ENCODE peak calls at places on chromosomes 7 and 10, in seven cellular contexts. X is IMR-90, M is ovary, I is MM.1S, P is keratinocyte, T is AG09319, G is nephron progenitor cell. E is an unnamed sample.
A peak's percentile ranks its signal among the peaks of the same experiment; 100 is the strongest.

GRCh38 chr10:43892062-43892765 is 243.5 kb upstream of the ZNF32 start:
- DNase-seq in G (peak; percentile 35), X (peak; percentile 50), I (no peak), M (no peak), T (no peak), P (no peak), E (no peak)

GRCh38 chr10:91682912-91683311 is 50.0 kb upstream of the PPP1R3C start:
- DNase-seq in X (peak; percentile 12), P (no peak), G (no peak), T (no peak), I (no peak), M (no peak), E (no peak)

GRCh38 chr10:102434251-102434913 is 2.0 kb upstream of the CUEDC2 start:
- DNase-seq in T (no peak), P (no peak), I (no peak), X (peak; percentile 64), M (no peak), G (peak; percentile 26), E (no peak)

GRCh38 chr7:25288536-25289283 is 60.4 kb upstream of the NPVF start:
- DNase-seq in G (no peak), P (no peak), I (no peak), T (no peak), M (no peak), X (no peak), E (no peak)

GRCh38 chr7:82605247-82605864 is 161.8 kb upstream of the CACNA2D1 start:
- DNase-seq in X (peak; percentile 46), P (peak; percentile 1), I (peak; percentile 38), T (no peak), M (no peak), G (peak; percentile 46), E (peak; percentile 29)

GRCh38 chr7:121278120-121279021 is 50.4 kb upstream of the WNT16 start:
- DNase-seq in P (no peak), T (no peak), G (no peak), M (no peak), X (peak; percentile 76), I (peak; percentile 94), E (no peak)

GRCh38 chr7:2956526-2957368 is 86.9 kb downstream of the CARD11 start:
- DNase-seq in M (no peak), G (no peak), I (no peak), P (peak; percentile 76), T (no peak), X (peak; percentile 67), E (no peak)

GRCh38 chr7:44460325-44460724 is 30.1 kb downstream of the NUDCD3 start:
- DNase-seq in G (no peak), T (no peak), P (no peak), X (no peak), I (peak; percentile 91), M (no peak), E (no peak)

GRCh38 chr7:148697256-148697841 is 1.4 kb upstream of the CUL1 start:
- DNase-seq in P (no peak), T (no peak), M (peak; percentile 54), G (no peak), I (no peak), X (peak; percentile 63), E (no peak)

GRCh38 chr10:62502995-62503613 is 128.9 kb downstream of the ZNF365 start:
- DNase-seq in T (no peak), X (no peak), M (no peak), G (no peak), P (no peak), I (no peak), E (no peak)

GRCh38 chr7:35185908-35186731 is 67.8 kb downstream of the TBX20 start:
- DNase-seq in T (no peak), X (peak; percentile 8), P (no peak), M (no peak), I (no peak), G (peak; percentile 67), E (peak; percentile 67)

GRCh38 chr10:77049896-77050295 is 587.7 kb downstream of the KCNMA1 start:
- DNase-seq in M (no peak), T (no peak), G (no peak), P (no peak), I (no peak), X (peak; percentile 55), E (no peak)

GRCh38 chr10:76112826-76113150 is 681.4 kb downstream of the LRMDA start:
- DNase-seq in X (no peak), M (no peak), G (no peak), T (no peak), I (no peak), P (no peak), E (no peak)

GRCh38 chr10:61633665-61634064 is 29.1 kb upstream of the CABCOCO1 start:
- DNase-seq in I (no peak), G (no peak), X (peak; percentile 68), T (no peak), M (no peak), P (no peak), E (no peak)

GRCh38 chr7:23767514-23767913 is 57.5 kb downstream of the STK31 start:
- DNase-seq in T (no peak), X (no peak), M (no peak), P (no peak), I (no peak), G (no peak), E (no peak)
- TF ChIP-seq CTCF in T (no peak), X (no peak), M (no peak), P (no peak), I (no peak), G (no peak), E (no peak)

DNA sequence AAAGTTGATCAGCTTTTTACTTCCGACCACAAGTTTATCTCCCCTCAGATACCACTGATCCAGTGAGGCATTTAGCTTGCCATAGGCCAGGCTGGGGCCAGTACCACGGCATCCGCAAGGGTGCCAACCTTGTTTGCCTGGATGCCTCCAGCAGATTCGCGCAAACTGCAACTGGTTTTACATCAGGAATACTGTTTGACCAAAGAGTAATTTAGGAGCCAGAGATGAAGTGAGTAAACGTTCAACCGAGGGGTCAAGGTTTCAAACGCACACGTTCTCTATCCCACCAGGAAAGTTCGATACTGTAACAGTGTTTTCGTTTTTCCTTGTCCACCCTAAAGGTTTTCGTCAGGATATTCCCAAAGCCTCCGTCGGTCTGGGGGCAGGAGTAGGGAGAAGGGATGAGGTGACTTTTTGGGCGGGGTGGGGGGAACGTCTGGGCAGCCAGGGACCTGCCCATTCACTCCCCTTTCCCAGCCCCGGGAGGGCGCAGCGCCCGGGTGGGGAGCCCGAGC is at the start of gene MDFIC:
- DNase-seq in X (no peak), T (no peak), M (peak; percentile 44), P (no peak), I (no peak), G (peak; percentile 13), E (no peak)
- TF ChIP-seq CTCF in X (no peak), T (no peak), M (no peak), P (no peak), I (peak; percentile 16), G (no peak), E (no peak)

DNA sequence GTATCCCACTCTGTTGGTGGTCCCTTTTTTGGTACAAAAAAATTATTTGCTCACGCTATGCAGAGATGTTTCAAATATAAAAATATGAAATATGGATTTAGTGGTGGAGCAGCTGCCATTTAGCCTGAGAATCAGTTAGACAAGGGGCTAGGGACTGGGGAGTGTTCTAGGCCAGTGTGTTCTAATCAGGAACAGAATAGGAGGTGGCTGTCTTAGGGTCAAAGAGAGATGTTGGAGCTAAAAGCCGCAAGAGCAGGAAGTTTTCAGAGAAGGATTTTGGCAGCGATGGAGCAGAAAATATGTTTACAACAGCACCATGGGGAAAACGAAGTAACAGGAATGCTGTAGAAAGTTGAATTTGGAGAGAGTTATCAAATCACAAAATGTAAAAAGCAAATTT is 314.0 kb upstream of the SEMA3A start:
- DNase-seq in X (no peak), M (no peak), G (no peak), P (no peak), I (no peak), T (no peak), E (no peak)
- TF ChIP-seq CTCF in X (no peak), M (no peak), G (no peak), P (no peak), I (no peak), T (no peak), E (no peak)

GRCh38 chr7:157442993-157443831 is 106.4 kb downstream of the DNAJB6 start:
- DNase-seq in M (no peak), P (no peak), T (no peak), X (no peak), G (no peak), I (no peak), E (no peak)
- TF ChIP-seq CTCF in M (no peak), P (no peak), T (no peak), X (no peak), G (no peak), I (no peak), E (no peak)

DNA sequence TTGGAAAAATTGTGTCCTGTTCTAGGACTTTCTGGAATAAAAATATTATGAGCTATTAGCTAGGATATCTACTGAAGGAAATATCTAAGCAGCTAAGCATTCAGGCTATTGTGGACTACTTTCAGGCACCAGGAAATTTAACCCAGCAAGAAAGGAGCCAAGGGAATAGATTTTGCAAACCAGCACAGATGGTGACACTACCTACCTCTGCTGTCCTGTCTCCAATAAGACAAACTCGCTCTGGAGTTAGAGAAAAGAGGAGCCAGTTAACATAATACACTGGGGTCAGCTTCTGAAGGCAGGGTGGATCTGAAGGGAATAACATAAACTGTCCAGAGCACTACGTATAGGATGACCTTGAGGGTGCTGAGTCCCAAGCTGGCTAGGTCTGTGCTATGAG is 223.7 kb upstream of the PRSS58 start:
- DNase-seq in M (no peak), I (peak; percentile 38), T (no peak), P (no peak), G (no peak), X (peak; percentile 53), E (no peak)
- TF ChIP-seq CTCF in M (no peak), I (peak; percentile 38), T (peak; percentile 44), P (peak; percentile 18), G (no peak), X (peak; percentile 54), E (no peak)

DNA sequence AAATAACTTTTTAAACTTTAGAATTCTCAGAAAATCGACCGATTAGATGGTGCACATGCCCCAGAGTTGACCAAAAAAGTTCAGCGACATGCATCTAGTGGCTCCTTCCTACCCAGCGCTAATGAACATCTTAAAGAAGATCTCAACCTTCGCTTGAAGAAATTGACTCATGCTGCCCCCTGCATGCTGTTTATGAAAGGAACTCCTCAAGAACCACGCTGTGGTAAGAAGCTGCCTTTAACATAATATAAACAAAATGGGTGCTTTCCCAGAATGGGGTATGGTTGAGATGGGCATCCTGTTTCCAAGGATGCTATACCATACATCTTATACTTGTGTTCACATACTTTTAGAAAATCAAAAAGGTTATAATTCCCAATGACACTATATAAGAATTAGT is 24.6 kb downstream of the GLRX3 start:
- DNase-seq in P (no peak), T (no peak), M (no peak), I (no peak), G (no peak), X (peak; percentile 41), E (no peak)
- TF ChIP-seq CTCF in P (no peak), T (peak; percentile 3), M (no peak), I (no peak), G (no peak), X (peak; percentile 25), E (no peak)

GRCh38 chr7:93053209-93053945 is 64.4 kb downstream of the SAMD9 start:
- DNase-seq in P (no peak), T (no peak), I (no peak), X (no peak), M (no peak), G (no peak), E (no peak)
- TF ChIP-seq CTCF in P (no peak), T (no peak), I (no peak), X (no peak), M (no peak), G (no peak), E (no peak)

GRCh38 chr10:69677914-69678654 is 48.0 kb downstream of the FAM241B start:
- DNase-seq in T (no peak), G (no peak), X (no peak), I (no peak), P (no peak), M (no peak), E (no peak)
- TF ChIP-seq CTCF in T (no peak), G (no peak), X (no peak), I (no peak), P (no peak), M (no peak), E (no peak)